ENCODE peak calls at places on chromosome 9, in six cellular contexts. One of them, this sample, is unnamed.

GRCh38 chr9:30075451-30076199 is 2308.8 kb upstream of the ACO1 start:
- DNase-seq in GM23338: no peak
- DNase-seq in OCI-LY7: no peak
- DNase-seq in mammary epithelial cell: peak; percentile 83
- DNase-seq in A549: peak; percentile 21
- DNase-seq in left ventricle myocardium inferior: no peak
- DNase-seq in this sample: no peak

GRCh38 chr9:12666813-12667212 is 26.4 kb upstream of the TYRP1 start:
- DNase-seq in GM23338: peak; percentile 66
- DNase-seq in OCI-LY7: no peak
- DNase-seq in mammary epithelial cell: no peak
- DNase-seq in A549: peak; percentile 5
- DNase-seq in left ventricle myocardium inferior: no peak
- DNase-seq in this sample: no peak

GRCh38 chr9:101711330-101711941 is 27.0 kb downstream of the GRIN3A start:
- DNase-seq in GM23338: peak; percentile 82
- DNase-seq in OCI-LY7: peak; percentile 34
- DNase-seq in mammary epithelial cell: peak; percentile 3
- DNase-seq in A549: peak; percentile 28
- DNase-seq in left ventricle myocardium inferior: no peak
- DNase-seq in this sample: no peak

GRCh38 chr9:124122321-124122720 is 110.8 kb downstream of the LHX2 start:
- DNase-seq in GM23338: no peak
- DNase-seq in OCI-LY7: no peak
- DNase-seq in mammary epithelial cell: no peak
- DNase-seq in A549: no peak
- DNase-seq in left ventricle myocardium inferior: no peak
- DNase-seq in this sample: no peak

GRCh38 chr9:108273988-108274387 is 581.8 kb downstream of the ACTL7B start:
- DNase-seq in GM23338: no peak
- DNase-seq in OCI-LY7: no peak
- DNase-seq in mammary epithelial cell: no peak
- DNase-seq in A549: no peak
- DNase-seq in left ventricle myocardium inferior: no peak
- DNase-seq in this sample: no peak

GRCh38 chr9:71678999-71679398 is 89.3 kb downstream of the CEMIP2 start:
- DNase-seq in GM23338: no peak
- DNase-seq in OCI-LY7: no peak
- DNase-seq in mammary epithelial cell: no peak
- DNase-seq in A549: no peak
- DNase-seq in left ventricle myocardium inferior: no peak
- DNase-seq in this sample: no peak

GRCh38 chr9:96651626-96652025 is 3.5 kb downstream of the PRXL2C start:
- DNase-seq in GM23338: peak; percentile 12
- DNase-seq in OCI-LY7: peak; percentile 36
- DNase-seq in mammary epithelial cell: no peak
- DNase-seq in A549: peak; percentile 39
- DNase-seq in left ventricle myocardium inferior: no peak
- DNase-seq in this sample: peak; percentile 33

GRCh38 chr9:2043243-2043642 is 28.1 kb downstream of the SMARCA2 start:
- DNase-seq in GM23338: no peak
- DNase-seq in OCI-LY7: no peak
- DNase-seq in mammary epithelial cell: no peak
- DNase-seq in A549: no peak
- DNase-seq in left ventricle myocardium inferior: no peak
- DNase-seq in this sample: no peak

GRCh38 chr9:101437806-101438232 is 2.2 kb upstream of the ALDOB start:
- DNase-seq in GM23338: no peak
- DNase-seq in OCI-LY7: no peak
- DNase-seq in mammary epithelial cell: no peak
- DNase-seq in A549: no peak
- DNase-seq in left ventricle myocardium inferior: peak; percentile 66
- DNase-seq in this sample: peak; percentile 99

GRCh38 chr9:2041736-2042135 is 26.6 kb downstream of the SMARCA2 start:
- DNase-seq in GM23338: no peak
- DNase-seq in OCI-LY7: no peak
- DNase-seq in mammary epithelial cell: no peak
- DNase-seq in A549: no peak
- DNase-seq in left ventricle myocardium inferior: no peak
- DNase-seq in this sample: no peak

GRCh38 chr9:96646081-96646991 is 8.8 kb downstream of the PRXL2C start:
- DNase-seq in GM23338: no peak
- DNase-seq in OCI-LY7: no peak
- DNase-seq in mammary epithelial cell: no peak
- DNase-seq in A549: no peak
- DNase-seq in left ventricle myocardium inferior: no peak
- DNase-seq in this sample: no peak

GRCh38 chr9:26995815-26996214 is 9.7 kb downstream of the LRRC19 start:
- DNase-seq in GM23338: no peak
- DNase-seq in OCI-LY7: no peak
- DNase-seq in mammary epithelial cell: no peak
- DNase-seq in A549: no peak
- DNase-seq in left ventricle myocardium inferior: no peak
- DNase-seq in this sample: no peak

GRCh38 chr9:98187926-98188325 is 4.5 kb downstream of the CORO2A start:
- DNase-seq in GM23338: no peak
- DNase-seq in OCI-LY7: no peak
- DNase-seq in mammary epithelial cell: peak; percentile 26
- DNase-seq in A549: no peak
- DNase-seq in left ventricle myocardium inferior: no peak
- DNase-seq in this sample: no peak

GRCh38 chr9:16864741-16865434 is 5.6 kb downstream of the BNC2 start:
- DNase-seq in GM23338: no peak
- DNase-seq in OCI-LY7: no peak
- DNase-seq in mammary epithelial cell: no peak
- DNase-seq in A549: no peak
- DNase-seq in left ventricle myocardium inferior: no peak
- DNase-seq in this sample: no peak

GRCh38 chr9:14515564-14516198 is 177.6 kb downstream of the ZDHHC21 start:
- DNase-seq in GM23338: peak; percentile 69
- DNase-seq in OCI-LY7: no peak
- DNase-seq in mammary epithelial cell: no peak
- DNase-seq in A549: no peak
- DNase-seq in left ventricle myocardium inferior: no peak
- DNase-seq in this sample: no peak

GRCh38 chr9:112841261-112841660 is 49.4 kb downstream of the SLC46A2 start:
- DNase-seq in GM23338: no peak
- DNase-seq in OCI-LY7: no peak
- DNase-seq in mammary epithelial cell: no peak
- DNase-seq in A549: no peak
- DNase-seq in left ventricle myocardium inferior: no peak
- DNase-seq in this sample: peak; percentile 19

GRCh38 chr9:93296889-93297480 is 113.0 kb downstream of the WNK2 start:
- DNase-seq in GM23338: no peak
- DNase-seq in OCI-LY7: no peak
- DNase-seq in mammary epithelial cell: no peak
- DNase-seq in A549: no peak
- DNase-seq in left ventricle myocardium inferior: no peak
- DNase-seq in this sample: no peak
- H3K4me1 ChIP-seq in GM23338: no peaks in the 10 kb centered on the region
- H3K4me1 ChIP-seq in OCI-LY7: peaks cover 80% of the 10 kb centered on the region
- H3K4me1 ChIP-seq in mammary epithelial cell: no peaks in the 10 kb centered on the region
- H3K4me1 ChIP-seq in A549: peaks cover 4% of the 10 kb centered on the region
- H3K4me1 ChIP-seq in left ventricle myocardium inferior: peaks cover 55% of the 10 kb centered on the region
- H3K4me1 ChIP-seq in this sample: no peaks in the 10 kb centered on the region

GRCh38 chr9:37408933-37409710 is 13.4 kb upstream of the GRHPR start:
- DNase-seq in GM23338: no peak
- DNase-seq in OCI-LY7: peak; percentile 100
- DNase-seq in mammary epithelial cell: no peak
- DNase-seq in A549: no peak
- DNase-seq in left ventricle myocardium inferior: no peak
- DNase-seq in this sample: peak; percentile 24
- H3K27ac ChIP-seq in GM23338: no peak overlapping the region
- H3K27ac ChIP-seq in OCI-LY7: peak overlapping the region; percentile 97
- H3K27ac ChIP-seq in mammary epithelial cell: no peak overlapping the region
- H3K27ac ChIP-seq in A549: no peak overlapping the region
- H3K27ac ChIP-seq in left ventricle myocardium inferior: no peak overlapping the region
- H3K27ac ChIP-seq in this sample: no peak overlapping the region

GRCh38 chr9:650362-650761 is 191.1 kb upstream of the DMRT1 start:
- DNase-seq in GM23338: peak; percentile 80
- DNase-seq in OCI-LY7: peak; percentile 81
- DNase-seq in mammary epithelial cell: no peak
- DNase-seq in A549: no peak
- DNase-seq in left ventricle myocardium inferior: no peak
- DNase-seq in this sample: no peak
- H3K4me3 ChIP-seq in GM23338: peak overlapping the region; percentile 41
- H3K4me3 ChIP-seq in OCI-LY7: peak overlapping the region; percentile 65
- H3K4me3 ChIP-seq in mammary epithelial cell: no peak overlapping the region
- H3K4me3 ChIP-seq in A549: no peak overlapping the region
- H3K4me3 ChIP-seq in left ventricle myocardium inferior: peak overlapping the region; percentile 6
- H3K4me3 ChIP-seq in this sample: no peak overlapping the region

GRCh38 chr9:109286571-109286977 is 34.3 kb downstream of the EPB41L4B start:
- DNase-seq in GM23338: no peak
- DNase-seq in OCI-LY7: no peak
- DNase-seq in mammary epithelial cell: peak; percentile 37
- DNase-seq in A549: peak; percentile 52
- DNase-seq in left ventricle myocardium inferior: no peak
- DNase-seq in this sample: no peak

GRCh38 chr9:109286981-109287380 is 33.9 kb downstream of the EPB41L4B start:
- DNase-seq in GM23338: no peak
- DNase-seq in OCI-LY7: no peak
- DNase-seq in mammary epithelial cell: no peak
- DNase-seq in A549: no peak
- DNase-seq in left ventricle myocardium inferior: no peak
- DNase-seq in this sample: no peak

GRCh38 chr9:109289931-109290330 is 30.9 kb downstream of the EPB41L4B start:
- DNase-seq in GM23338: no peak
- DNase-seq in OCI-LY7: no peak
- DNase-seq in mammary epithelial cell: no peak
- DNase-seq in A549: no peak
- DNase-seq in left ventricle myocardium inferior: no peak
- DNase-seq in this sample: no peak

GRCh38 chr9:109290385-109290784 is 30.5 kb downstream of the EPB41L4B start:
- DNase-seq in GM23338: no peak
- DNase-seq in OCI-LY7: no peak
- DNase-seq in mammary epithelial cell: no peak
- DNase-seq in A549: no peak
- DNase-seq in left ventricle myocardium inferior: no peak
- DNase-seq in this sample: no peak

DNA sequence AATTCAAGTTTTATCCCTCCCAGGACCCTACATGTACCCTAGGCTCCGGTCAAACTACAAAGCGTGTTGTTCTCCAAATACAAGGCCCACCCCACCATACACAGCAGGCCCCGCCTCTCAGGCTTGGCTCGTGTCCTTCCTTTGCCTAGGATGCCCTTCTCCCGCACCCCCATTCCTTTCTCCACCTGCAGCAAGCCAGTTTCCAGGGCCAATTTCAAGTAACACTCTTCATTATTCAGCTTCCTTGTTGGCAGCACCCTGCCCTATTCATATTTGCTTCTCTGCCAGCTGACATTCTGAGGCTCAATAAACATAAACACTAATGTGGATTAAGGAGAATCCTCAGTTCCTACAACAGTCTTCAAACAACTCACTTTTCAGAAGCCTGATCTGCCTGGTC is 31.7 kb downstream of the EPB41L4B start:
- DNase-seq in GM23338: peak; percentile 40
- DNase-seq in OCI-LY7: no peak
- DNase-seq in mammary epithelial cell: no peak
- DNase-seq in A549: no peak
- DNase-seq in left ventricle myocardium inferior: no peak
- DNase-seq in this sample: no peak
- H3K4me1 ChIP-seq in GM23338: peaks cover 7% of the 10 kb centered on the region
- H3K4me1 ChIP-seq in OCI-LY7: no peaks in the 10 kb centered on the region
- H3K4me1 ChIP-seq in mammary epithelial cell: no peaks in the 10 kb centered on the region
- H3K4me1 ChIP-seq in A549: peaks cover 26% of the 10 kb centered on the region
- H3K4me1 ChIP-seq in left ventricle myocardium inferior: peaks cover 13% of the 10 kb centered on the region
- H3K4me1 ChIP-seq in this sample: peaks cover 2% of the 10 kb centered on the region

This sample was measured in small intestine.